ENCODE peak calls at places on chromosome 12, in five cellular contexts. N is epithelial cell of esophagus, J is MCF 10A, Q is AG09319, F is natural killer cell. O is an unnamed sample.

GRCh38 chr12:108543642-108544041 is 17.3 kb downstream of the SART3 start:
- DNase-seq in N (no peak), F (no peak), Q (no peak), J (no peak), O (no peak)

GRCh38 chr12:94844452-94844851 is 159.0 kb downstream of the NDUFA12 start:
- DNase-seq in F (no peak), Q (no peak), J (no peak), N (no peak), O (no peak)

GRCh38 chr12:128830505-128830893 is 6.7 kb upstream of the SLC15A4 start:
- DNase-seq in N (no peak), F (no peak), Q (no peak), J (no peak), O (no peak)

GRCh38 chr12:91272456-91273063 is 89.9 kb upstream of the DCN start:
- DNase-seq in N (no peak), Q (no peak), J (peak), F (no peak), O (no peak)

GRCh38 chr12:3200779-3201738 is 123.9 kb downstream of the TSPAN9 start:
- DNase-seq in J (no peak), N (no peak), F (no peak), Q (no peak), O (no peak)

GRCh38 chr12:85057370-85057963 is 21.3 kb downstream of the LRRIQ1 start:
- DNase-seq in Q (peak), J (peak), F (no peak), N (peak), O (no peak)

GRCh38 chr12:23887055-23887835 is 62.2 kb downstream of the SOX5 start:
- DNase-seq in F (no peak), Q (no peak), J (no peak), N (peak), O (no peak)

GRCh38 chr12:42961395-42961794 is 371.8 kb upstream of the PRICKLE1 start:
- DNase-seq in N (peak), J (peak), F (no peak), Q (no peak), O (no peak)

GRCh38 chr12:29023436-29024076 is 125.5 kb upstream of the FAR2 start:
- DNase-seq in J (no peak), N (peak), Q (no peak), F (no peak), O (no peak)

GRCh38 chr12:47458273-47458672 is 247.6 kb downstream of the RPAP3 start:
- DNase-seq in Q (no peak), F (no peak), N (peak), J (peak), O (no peak)

GRCh38 chr12:14999421-15000047 is 26.7 kb downstream of the PDE6H start:
- DNase-seq in J (peak), F (no peak), Q (no peak), N (peak), O (no peak)

GRCh38 chr12:120352117-120352516 is 16.8 kb downstream of the MSI1 start:
- DNase-seq in F (no peak), J (peak), Q (no peak), N (peak), O (no peak)

GRCh38 chr12:75747572-75747995 is 236.2 kb upstream of the KRR1 start:
- DNase-seq in J (peak), F (no peak), N (peak), Q (peak), O (no peak)

GRCh38 chr12:30191701-30192455 is 408.1 kb upstream of the TMTC1 start:
- DNase-seq in Q (no peak), N (no peak), F (no peak), J (no peak), O (no peak)

GRCh38 chr12:121543786-121544185 is 37.0 kb downstream of the KDM2B start:
- DNase-seq in Q (no peak), F (no peak), J (no peak), N (no peak), O (no peak)

GRCh38 chr12:78406776-78407335 is 457.7 kb upstream of the SYT1 start:
- DNase-seq in N (no peak), Q (no peak), F (no peak), J (no peak), O (no peak)

GRCh38 chr12:24773996-24774395 is 174.9 kb downstream of the BCAT1 start:
- DNase-seq in J (no peak), N (no peak), F (no peak), Q (no peak), O (no peak)

GRCh38 chr12:98341732-98342131 is 173.7 kb upstream of the TMPO start:
- DNase-seq in F (no peak), N (no peak), Q (no peak), J (no peak), O (no peak)

GRCh38 chr12:1277905-1278304 is 286.9 kb downstream of the ERC1 start:
- DNase-seq in J (no peak), Q (no peak), N (no peak), F (no peak), O (no peak)

GRCh38 chr12:92927055-92927435 is 2.0 kb downstream of the EEA1 start:
- DNase-seq in Q (peak), J (peak), F (peak), N (peak), O (no peak)

GRCh38 chr12:116303076-116303465 is 25.6 kb upstream of the MED13L start:
- DNase-seq in N (peak), J (no peak), F (no peak), Q (no peak), O (no peak)

GRCh38 chr12:53049582-53050318 is at the start of gene TNS2:
- DNase-seq in N (peak), J (peak), F (no peak), Q (no peak), O (no peak)

GRCh38 chr12:19712041-19712440 is 272.7 kb downstream of the AEBP2 start:
- DNase-seq in F (no peak), Q (peak), N (peak), J (peak), O (no peak)

GRCh38 chr12:118063567-118064391 is 2.8 kb upstream of the WSB2 start:
- DNase-seq in F (no peak), N (peak), J (no peak), Q (no peak), O (no peak)

GRCh38 chr12:50425859-50426258 is 25.2 kb downstream of the LARP4 start:
- DNase-seq in J (peak), Q (no peak), N (no peak), F (no peak), O (no peak)

GRCh38 chr12:51517316-51517715 is 73.7 kb upstream of the SCN8A start:
- DNase-seq in Q (no peak), F (no peak), J (no peak), N (no peak), O (no peak)

GRCh38 chr12:51521554-51522276 is 69.3 kb upstream of the SCN8A start:
- DNase-seq in N (peak), F (no peak), J (no peak), Q (no peak), O (no peak)

GRCh38 chr12:51519755-51520154 is 71.3 kb upstream of the SCN8A start:
- DNase-seq in F (no peak), N (no peak), Q (no peak), J (no peak), O (no peak)

GRCh38 chr12:51520576-51521325 is 70.3 kb upstream of the SCN8A start:
- DNase-seq in N (no peak), F (no peak), J (no peak), Q (no peak), O (no peak)

GRCh38 chr12:51517800-51518199 is 73.2 kb upstream of the SCN8A start:
- DNase-seq in N (no peak), F (no peak), J (no peak), Q (no peak), O (no peak)
- TF ChIP-seq CTCF in N (no peak), F (no peak), J (no peak), Q (no peak), O (no peak)

DNA sequence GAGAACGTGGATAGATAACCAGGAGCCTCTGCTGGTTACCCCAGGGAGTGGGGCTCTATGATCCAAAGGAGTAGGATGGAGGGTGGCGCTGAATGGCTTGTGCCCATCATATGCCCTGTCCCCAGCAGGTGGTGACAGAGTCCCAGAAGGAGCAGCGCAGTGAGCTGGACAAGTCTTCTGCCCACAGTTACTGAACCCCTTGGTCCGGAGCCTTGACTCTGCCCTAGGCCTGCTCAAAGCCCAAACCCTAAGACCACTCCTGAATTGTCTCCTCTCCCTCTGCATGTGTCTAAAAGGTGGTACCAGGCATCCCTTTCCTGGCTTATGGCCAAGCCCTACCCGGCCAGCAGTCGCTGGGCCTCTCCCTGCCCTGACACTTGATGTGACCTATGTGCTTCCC is 3.2 kb downstream of the PRPH start:
- DNase-seq in J (no peak), F (no peak), Q (no peak), N (no peak), O (no peak)
- TF ChIP-seq CTCF in J (no peak), F (no peak), Q (no peak), N (no peak), O (no peak)

DNA sequence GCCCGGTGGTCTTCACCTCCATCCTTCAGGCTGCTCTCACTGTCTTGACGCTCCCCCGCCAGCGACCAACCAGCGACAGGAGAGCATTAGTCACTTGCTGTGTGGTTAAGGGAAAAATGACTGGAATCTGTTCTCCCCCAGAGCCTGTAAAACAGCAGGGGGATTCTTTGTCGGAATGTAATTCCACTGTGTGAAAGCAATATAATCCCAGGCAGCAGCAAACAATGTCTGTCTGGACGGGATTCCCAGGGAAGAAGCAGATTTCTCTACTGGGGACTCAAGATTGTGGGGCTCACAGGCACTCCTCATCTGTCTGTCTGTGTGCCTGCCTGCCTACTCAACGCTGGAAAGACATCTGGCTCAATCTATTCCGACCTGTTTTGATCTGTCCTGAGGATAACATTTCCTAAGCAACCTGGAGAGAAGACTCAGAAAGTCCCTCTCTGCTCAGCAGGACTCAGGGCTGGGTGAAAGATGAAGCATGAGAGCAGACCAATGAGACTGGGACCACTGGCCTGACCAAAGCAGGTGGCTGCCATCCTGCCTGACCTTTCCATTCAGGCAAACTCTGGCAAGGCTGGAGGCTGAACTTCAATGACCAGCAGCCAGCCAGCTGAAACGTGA is 54.6 kb downstream of the NUAK1 start:
- DNase-seq in F (no peak), Q (no peak), J (peak), N (no peak), O (no peak)
- TF ChIP-seq CTCF in F (no peak), Q (no peak), J (no peak), N (no peak), O (no peak)

GRCh38 chr12:54207539-54208267 is 18.9 kb upstream of the SMUG1 start:
- DNase-seq in F (peak), N (peak), Q (no peak), J (peak), O (peak)
- TF ChIP-seq CTCF in F (peak), N (peak), Q (peak), J (peak), O (peak)

DNA sequence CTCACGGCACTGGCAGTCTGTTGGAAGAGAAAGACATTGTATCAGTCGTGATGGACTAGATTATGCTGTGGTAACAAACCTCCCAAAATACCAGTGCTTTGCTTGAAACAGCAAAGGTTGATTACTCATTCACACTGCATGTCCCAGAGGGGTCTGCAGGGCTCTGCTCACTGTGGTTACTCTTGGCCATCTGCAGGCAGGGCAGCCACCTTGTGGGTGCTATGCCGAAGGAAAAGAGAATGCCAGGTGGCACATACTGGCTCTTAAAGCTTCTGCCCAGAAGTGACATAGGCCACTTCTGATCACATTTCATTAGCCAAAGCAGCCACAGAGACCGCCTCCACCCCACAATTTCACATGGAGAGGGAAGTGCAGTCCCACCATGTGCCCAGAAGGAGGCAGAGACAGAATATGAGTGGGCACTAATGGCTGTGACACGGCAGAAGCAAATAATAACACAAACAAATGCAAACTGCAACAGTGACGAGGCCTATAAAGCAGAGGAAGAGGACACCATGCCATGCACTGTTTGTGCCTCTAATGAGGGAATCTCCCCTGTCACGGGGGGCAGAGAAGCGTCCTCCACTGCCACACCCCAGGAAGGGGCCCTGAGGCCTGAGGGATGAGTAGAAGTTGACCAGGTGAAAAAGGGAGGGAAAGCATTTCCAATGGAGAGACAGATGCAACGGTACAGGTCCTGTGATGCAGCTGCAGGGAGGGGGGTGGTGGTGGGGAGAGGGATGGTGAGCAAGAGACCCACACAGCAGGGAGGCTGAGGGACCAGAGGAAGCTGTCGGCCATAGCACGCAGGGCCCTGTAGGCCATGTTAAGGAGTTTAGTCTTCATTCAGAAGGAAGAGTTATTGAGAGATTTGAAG is 51.7 kb upstream of the KICS2 start:
- DNase-seq in Q (no peak), J (peak), N (peak), F (no peak), O (no peak)
- TF ChIP-seq CTCF in Q (peak), J (peak), N (peak), F (no peak), O (peak)

GRCh38 chr12:11805043-11805442 is 155.6 kb downstream of the ETV6 start:
- DNase-seq in N (no peak), J (no peak), Q (no peak), F (no peak), O (no peak)
- TF ChIP-seq CTCF in N (peak), J (no peak), Q (no peak), F (no peak), O (no peak)

GRCh38 chr12:105425263-105426174 is 95.0 kb downstream of the C12orf75 start:
- DNase-seq in F (no peak), N (no peak), Q (no peak), J (no peak), O (no peak)
- TF ChIP-seq CTCF in F (no peak), N (peak), Q (no peak), J (no peak), O (no peak)

GRCh38 chr12:31250179-31250578 is 75.8 kb downstream of the SINHCAF start:
- DNase-seq in N (no peak), F (no peak), Q (no peak), J (no peak), O (no peak)
- TF ChIP-seq CTCF in N (no peak), F (no peak), Q (no peak), J (no peak), O (no peak)

DNA sequence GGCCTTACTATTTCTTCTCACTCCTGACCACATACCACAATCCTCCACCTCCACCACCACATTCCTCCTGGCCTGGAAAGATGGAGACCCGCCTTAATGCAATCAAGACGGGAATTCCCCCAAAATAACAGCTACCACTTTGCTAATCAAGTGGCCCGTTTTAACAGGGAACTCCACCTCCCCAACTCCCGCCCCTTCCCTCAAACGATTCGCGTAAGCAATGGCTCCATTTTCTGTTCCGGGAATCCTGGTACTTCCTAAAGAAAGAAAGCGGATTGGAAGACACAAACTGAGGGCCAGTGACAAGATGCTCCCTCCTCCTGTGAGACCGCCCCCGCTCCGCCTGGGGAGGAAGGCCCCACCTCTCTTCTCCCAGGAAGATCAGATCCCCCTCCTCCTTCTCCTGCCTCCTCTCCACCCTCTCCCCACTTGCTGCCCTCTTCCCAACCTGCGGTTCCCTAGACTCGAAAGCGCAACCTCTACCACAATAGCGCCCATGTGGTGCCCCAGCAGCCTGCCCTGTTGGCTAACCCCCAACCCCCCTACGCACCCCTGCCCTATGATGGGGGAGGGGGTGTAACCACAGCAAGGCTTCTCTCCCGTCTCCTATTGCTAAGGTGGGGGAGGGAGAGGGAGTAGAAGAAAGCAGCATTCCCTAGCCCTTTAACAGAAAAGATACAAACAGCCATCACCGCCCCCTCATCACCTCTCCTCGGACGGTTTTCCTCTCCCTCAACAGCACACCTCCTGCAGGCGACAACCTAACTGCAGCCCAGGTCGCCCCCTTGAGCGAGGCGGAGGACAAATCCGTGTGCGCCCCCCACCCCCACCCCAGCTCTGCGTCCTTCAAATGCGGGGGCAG is 777 bp downstream of the ARF3 start:
- DNase-seq in F (no peak), N (peak), J (peak), Q (peak), O (peak)
- TF ChIP-seq CTCF in F (no peak), N (no peak), J (no peak), Q (no peak), O (peak)